ENCODE peak calls at places on chromosomes 3 and 15, in eight cellular contexts. A is A172, B is thoracic aorta, S is SW480, E is endothelial cell, O is right cardiac atrium, H is pulmonary artery endothelial cell, Y is iPS-NIHi11. C is an unnamed sample.

GRCh38 chr3:88031543-88032148 is 27.2 kb downstream of the CGGBP1 start:
- DNase-seq in E (no peak), Y (no peak), O (no peak), A (peak), H (peak), B (no peak), S (peak), C (peak)

GRCh38 chr3:141382571-141382970 is 14.3 kb downstream of the ZBTB38 start:
- DNase-seq in A (no peak), B (no peak), Y (no peak), O (no peak), E (no peak), H (no peak), S (no peak), C (no peak)

GRCh38 chr3:122754867-122755835 is 38.5 kb downstream of the HSPBAP1 start:
- DNase-seq in S (peak), A (peak), H (no peak), B (no peak), Y (peak), O (no peak), E (peak), C (peak)

GRCh38 chr15:70098461-70099166 is 897 bp upstream of the TLE3 start:
- DNase-seq in A (no peak), S (peak), B (no peak), O (peak), Y (no peak), H (no peak), E (peak), C (peak)

GRCh38 chr15:47300596-47300995 is 416.7 kb upstream of the SEMA6D start:
- DNase-seq in S (no peak), O (no peak), H (no peak), A (no peak), B (no peak), E (no peak), Y (no peak), C (no peak)

GRCh38 chr3:46546896-46547440 is 19.1 kb downstream of the LRRC2 start:
- DNase-seq in Y (no peak), S (no peak), B (no peak), A (no peak), O (no peak), E (no peak), H (no peak), C (no peak)

GRCh38 chr3:16309558-16309957 is 44.5 kb downstream of the OXNAD1 start:
- DNase-seq in A (peak), S (peak), O (no peak), B (no peak), Y (peak), E (no peak), H (no peak), C (peak)

GRCh38 chr15:57460208-57460816 is 84.0 kb downstream of the CGNL1 start:
- DNase-seq in S (no peak), Y (no peak), B (no peak), E (no peak), O (no peak), H (no peak), A (no peak), C (no peak)

GRCh38 chr3:46334911-46335478 is 18.9 kb upstream of the CCR2 start:
- DNase-seq in Y (no peak), S (peak), A (peak), B (no peak), H (no peak), O (no peak), E (no peak), C (peak)

GRCh38 chr3:139299261-139300132 is 44.3 kb upstream of the MRPS22 start:
- DNase-seq in Y (no peak), O (no peak), E (no peak), B (no peak), A (peak), H (no peak), S (peak), C (peak)

GRCh38 chr3:67030785-67031740 is 33.0 kb downstream of the KBTBD8 start:
- DNase-seq in H (no peak), A (no peak), S (no peak), B (no peak), E (no peak), Y (no peak), O (no peak), C (no peak)

GRCh38 chr3:56904526-56905245 is 102.9 kb upstream of the ARHGEF3 start:
- DNase-seq in Y (no peak), H (no peak), E (no peak), B (no peak), A (no peak), O (no peak), S (no peak), C (no peak)

C was measured in RKO.